ENCODE peak calls at places on chromosomes 2 and 18, in five cellular contexts. One of them, this sample, is unnamed.

GRCh38 chr2:197306691-197307030 is 3.9 kb downstream of the ANKRD44 start:
- DNase-seq in progenitor cell of endocrine pancreas: no peak
- DNase-seq in H1: no peak
- DNase-seq in choroid plexus epithelial cell: no peak
- DNase-seq in AG09319: no peak
- DNase-seq in this sample: no peak

GRCh38 chr2:71620851-71621251 is 167.5 kb downstream of the DYSF start:
- DNase-seq in AG09319: no peak
- DNase-seq in progenitor cell of endocrine pancreas: no peak
- DNase-seq in H1: peak
- DNase-seq in choroid plexus epithelial cell: no peak
- DNase-seq in this sample: no peak

GRCh38 chr2:68732036-68732435 is 2.6 kb upstream of the ARHGAP25 start:
- DNase-seq in choroid plexus epithelial cell: no peak
- DNase-seq in AG09319: no peak
- DNase-seq in progenitor cell of endocrine pancreas: no peak
- DNase-seq in H1: no peak
- DNase-seq in this sample: no peak

GRCh38 chr2:222504191-222504590 is 79.8 kb downstream of the SGPP2 start:
- DNase-seq in H1: no peak
- DNase-seq in choroid plexus epithelial cell: no peak
- DNase-seq in AG09319: no peak
- DNase-seq in progenitor cell of endocrine pancreas: no peak
- DNase-seq in this sample: no peak

GRCh38 chr18:13136689-13137040 is 81.9 kb upstream of the LDLRAD4 start:
- DNase-seq in H1: peak
- DNase-seq in AG09319: no peak
- DNase-seq in choroid plexus epithelial cell: no peak
- DNase-seq in progenitor cell of endocrine pancreas: no peak
- DNase-seq in this sample: no peak

GRCh38 chr2:26455801-26456700 is 21.9 kb downstream of the OTOF start:
- DNase-seq in H1: peak
- DNase-seq in progenitor cell of endocrine pancreas: no peak
- DNase-seq in choroid plexus epithelial cell: no peak
- DNase-seq in AG09319: no peak
- DNase-seq in this sample: no peak

GRCh38 chr18:55343396-55344073 is 244.5 kb downstream of the TCF4 start:
- DNase-seq in choroid plexus epithelial cell: peak
- DNase-seq in progenitor cell of endocrine pancreas: no peak
- DNase-seq in AG09319: no peak
- DNase-seq in H1: no peak
- DNase-seq in this sample: no peak

GRCh38 chr2:215657844-215658243 is 222.0 kb upstream of the FN1 start:
- DNase-seq in choroid plexus epithelial cell: peak
- DNase-seq in H1: no peak
- DNase-seq in progenitor cell of endocrine pancreas: no peak
- DNase-seq in AG09319: peak
- DNase-seq in this sample: no peak

GRCh38 chr2:31069926-31070325 is 68.3 kb downstream of the GALNT14 start:
- DNase-seq in choroid plexus epithelial cell: no peak
- DNase-seq in progenitor cell of endocrine pancreas: no peak
- DNase-seq in H1: no peak
- DNase-seq in AG09319: no peak
- DNase-seq in this sample: no peak

GRCh38 chr18:76801567-76802505 is 20.5 kb upstream of the ZNF236 start:
- DNase-seq in choroid plexus epithelial cell: peak
- DNase-seq in AG09319: no peak
- DNase-seq in progenitor cell of endocrine pancreas: peak
- DNase-seq in H1: peak
- DNase-seq in this sample: peak

GRCh38 chr2:238642973-238643372 is 204.9 kb upstream of the TWIST2 start:
- DNase-seq in H1: peak
- DNase-seq in choroid plexus epithelial cell: no peak
- DNase-seq in progenitor cell of endocrine pancreas: no peak
- DNase-seq in AG09319: no peak
- DNase-seq in this sample: no peak

GRCh38 chr2:200851398-200852248 is 12.8 kb downstream of the CLK1 start:
- DNase-seq in AG09319: no peak
- DNase-seq in progenitor cell of endocrine pancreas: no peak
- DNase-seq in H1: no peak
- DNase-seq in choroid plexus epithelial cell: no peak
- DNase-seq in this sample: no peak

GRCh38 chr2:159595410-159596046 is 20.8 kb downstream of the BAZ2B start:
- DNase-seq in progenitor cell of endocrine pancreas: no peak
- DNase-seq in AG09319: no peak
- DNase-seq in choroid plexus epithelial cell: no peak
- DNase-seq in H1: no peak
- DNase-seq in this sample: no peak

GRCh38 chr2:32008811-32009478 is 1.9 kb downstream of the MEMO1 start:
- DNase-seq in choroid plexus epithelial cell: peak
- DNase-seq in H1: no peak
- DNase-seq in AG09319: no peak
- DNase-seq in progenitor cell of endocrine pancreas: no peak
- DNase-seq in this sample: no peak

GRCh38 chr2:5592906-5593305 is 99.3 kb upstream of the SOX11 start:
- DNase-seq in choroid plexus epithelial cell: peak
- DNase-seq in H1: no peak
- DNase-seq in progenitor cell of endocrine pancreas: no peak
- DNase-seq in AG09319: no peak
- DNase-seq in this sample: no peak

GRCh38 chr2:8427211-8427610 is 254.6 kb upstream of the ID2 start:
- DNase-seq in AG09319: no peak
- DNase-seq in choroid plexus epithelial cell: no peak
- DNase-seq in H1: no peak
- DNase-seq in progenitor cell of endocrine pancreas: no peak
- DNase-seq in this sample: no peak

GRCh38 chr2:25341031-25341727 is 546 bp downstream of the DNMT3A start:
- DNase-seq in H1: no peak
- DNase-seq in choroid plexus epithelial cell: no peak
- DNase-seq in progenitor cell of endocrine pancreas: no peak
- DNase-seq in AG09319: no peak
- DNase-seq in this sample: no peak

GRCh38 chr2:32061973-32062861 is 1.1 kb upstream of the SPAST start:
- DNase-seq in choroid plexus epithelial cell: peak
- DNase-seq in H1: peak
- DNase-seq in progenitor cell of endocrine pancreas: no peak
- DNase-seq in AG09319: no peak
- DNase-seq in this sample: no peak

GRCh38 chr2:96114546-96114902 is 1.8 kb downstream of the ADRA2B start:
- DNase-seq in progenitor cell of endocrine pancreas: no peak
- DNase-seq in AG09319: no peak
- DNase-seq in choroid plexus epithelial cell: no peak
- DNase-seq in H1: no peak
- DNase-seq in this sample: no peak

GRCh38 chr2:187590175-187590574 is 35.9 kb upstream of the TFPI start:
- DNase-seq in AG09319: no peak
- DNase-seq in H1: no peak
- DNase-seq in progenitor cell of endocrine pancreas: no peak
- DNase-seq in choroid plexus epithelial cell: no peak
- DNase-seq in this sample: no peak

GRCh38 chr2:204550738-204551137 is 5.5 kb downstream of the PARD3B start:
- DNase-seq in AG09319: peak
- DNase-seq in progenitor cell of endocrine pancreas: no peak
- DNase-seq in H1: no peak
- DNase-seq in choroid plexus epithelial cell: peak
- DNase-seq in this sample: no peak

GRCh38 chr18:54127759-54128378 is 96.6 kb downstream of the MBD2 start:
- DNase-seq in AG09319: no peak
- DNase-seq in H1: peak
- DNase-seq in choroid plexus epithelial cell: peak
- DNase-seq in progenitor cell of endocrine pancreas: no peak
- DNase-seq in this sample: no peak

DNA sequence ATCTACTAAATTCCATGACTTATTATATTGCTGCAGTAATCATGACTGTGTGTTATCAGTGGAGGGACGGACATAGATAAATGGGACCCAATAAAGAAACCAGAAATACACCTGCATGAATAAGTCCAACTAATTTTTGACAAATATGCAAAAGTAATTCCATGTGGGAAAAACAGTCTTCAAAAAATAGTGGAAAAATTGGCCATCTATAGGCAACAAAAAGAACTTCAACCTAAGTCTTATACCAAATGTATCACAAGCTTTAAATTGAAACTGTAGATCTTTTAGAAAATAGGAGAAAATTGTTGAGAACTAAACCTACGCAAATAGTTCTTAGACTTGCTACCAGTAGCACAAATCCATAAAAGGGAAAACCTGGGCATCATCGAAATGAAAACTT is 376.2 kb downstream of the NCKAP5 start:
- DNase-seq in H1: no peak
- DNase-seq in choroid plexus epithelial cell: no peak
- DNase-seq in AG09319: no peak
- DNase-seq in progenitor cell of endocrine pancreas: no peak
- DNase-seq in this sample: no peak
- TF ChIP-seq CTCF in H1: no peak
- TF ChIP-seq CTCF in choroid plexus epithelial cell: no peak
- TF ChIP-seq CTCF in AG09319: no peak
- TF ChIP-seq CTCF in progenitor cell of endocrine pancreas: peak
- TF ChIP-seq CTCF in this sample: no peak

DNA sequence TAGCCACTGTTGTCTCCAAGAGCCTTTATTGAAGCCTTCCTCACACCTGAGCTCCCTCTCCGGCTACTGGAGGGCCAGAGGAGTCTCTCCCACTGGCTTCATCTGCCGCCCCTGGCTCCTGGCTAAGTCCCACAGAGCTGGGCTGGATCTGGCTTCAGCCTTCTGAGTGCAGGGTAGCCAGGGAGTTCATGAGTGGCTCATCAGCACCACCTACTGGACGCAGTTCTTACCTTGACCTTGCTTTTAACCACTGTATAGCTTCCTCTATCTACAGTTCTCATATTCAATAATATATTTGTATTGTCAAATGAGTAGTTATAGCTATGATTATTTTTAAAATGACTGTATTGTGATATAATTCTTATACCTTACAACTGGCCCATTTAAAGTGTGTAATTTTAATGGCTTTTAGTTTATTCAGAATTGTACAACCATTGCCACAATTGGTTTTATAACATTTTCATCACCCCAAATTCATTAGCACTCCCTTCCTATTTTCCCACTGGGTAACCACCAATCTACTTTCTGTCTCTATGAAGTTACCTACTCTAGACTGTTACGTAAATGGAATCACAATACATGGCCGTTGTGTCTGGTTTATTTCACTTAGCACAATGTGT is 17.7 kb downstream of the CNDP1 start:
- DNase-seq in H1: peak
- DNase-seq in progenitor cell of endocrine pancreas: peak
- DNase-seq in AG09319: peak
- DNase-seq in choroid plexus epithelial cell: peak
- DNase-seq in this sample: peak
- TF ChIP-seq CTCF in H1: peak
- TF ChIP-seq CTCF in progenitor cell of endocrine pancreas: peak
- TF ChIP-seq CTCF in AG09319: peak
- TF ChIP-seq CTCF in choroid plexus epithelial cell: peak
- TF ChIP-seq CTCF in this sample: peak

GRCh38 chr2:232887171-232887850 is 17.2 kb downstream of the SNORC start:
- DNase-seq in progenitor cell of endocrine pancreas: no peak
- DNase-seq in choroid plexus epithelial cell: peak
- DNase-seq in H1: no peak
- DNase-seq in AG09319: no peak
- DNase-seq in this sample: no peak
- TF ChIP-seq CTCF in progenitor cell of endocrine pancreas: no peak
- TF ChIP-seq CTCF in choroid plexus epithelial cell: peak
- TF ChIP-seq CTCF in H1: peak
- TF ChIP-seq CTCF in AG09319: peak
- TF ChIP-seq CTCF in this sample: no peak

DNA sequence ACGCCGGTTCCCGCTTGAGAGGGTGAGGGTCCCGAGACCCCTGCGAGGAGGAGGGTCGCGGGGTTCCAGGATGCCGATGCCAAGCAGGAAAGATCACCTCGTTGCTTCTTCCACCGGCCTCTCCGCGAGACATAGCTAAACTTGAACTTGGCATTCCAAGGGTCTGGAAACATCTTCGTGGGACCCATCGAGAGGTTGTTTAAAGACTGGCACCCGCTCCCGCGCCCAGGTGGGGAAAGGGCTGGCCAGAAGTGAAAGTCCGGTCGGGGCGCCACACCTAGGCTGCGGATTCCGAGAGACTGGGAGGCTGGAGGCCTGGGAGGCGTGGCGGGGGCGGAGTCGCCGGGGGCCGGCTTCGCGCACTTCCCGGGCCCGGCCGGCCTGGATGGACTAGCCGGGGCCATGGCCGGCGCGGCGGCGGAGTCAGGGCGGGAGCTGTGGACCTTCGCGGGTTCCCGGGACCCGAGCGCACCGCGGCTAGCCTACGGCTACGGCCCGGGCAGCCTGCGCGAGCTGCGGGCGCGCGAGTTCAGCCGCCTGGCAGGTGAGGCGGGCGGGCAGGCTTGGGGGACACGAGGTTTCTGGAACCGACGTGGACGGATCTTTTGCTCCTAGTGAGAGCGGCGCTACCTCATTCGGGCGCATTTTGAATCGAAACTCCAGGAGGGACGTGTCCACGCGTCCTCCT is at the start of gene MOCOS:
- DNase-seq in progenitor cell of endocrine pancreas: peak
- DNase-seq in choroid plexus epithelial cell: peak
- DNase-seq in AG09319: no peak
- DNase-seq in H1: peak
- DNase-seq in this sample: peak
- TF ChIP-seq CTCF in progenitor cell of endocrine pancreas: no peak
- TF ChIP-seq CTCF in choroid plexus epithelial cell: no peak
- TF ChIP-seq CTCF in AG09319: no peak
- TF ChIP-seq CTCF in H1: no peak
- TF ChIP-seq CTCF in this sample: no peak

DNA sequence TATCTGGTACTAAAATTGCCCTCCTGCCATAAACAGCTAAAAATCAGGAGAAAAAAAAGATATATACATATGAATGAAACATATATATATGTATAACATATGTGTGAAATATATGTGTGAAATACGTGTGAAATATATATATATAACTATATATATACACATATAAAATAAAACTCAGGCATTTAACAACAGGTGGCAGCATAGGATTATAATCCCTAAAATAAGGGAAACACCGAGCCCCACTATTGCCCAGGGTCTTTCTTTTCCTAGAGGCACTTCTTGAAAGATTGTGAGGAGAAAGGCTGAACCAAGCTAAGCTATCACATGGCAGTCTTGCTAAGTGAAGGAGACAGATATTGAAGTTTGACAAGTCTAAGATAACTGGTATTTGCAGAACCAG is 65.9 kb upstream of the CYTIP start:
- DNase-seq in H1: no peak
- DNase-seq in AG09319: no peak
- DNase-seq in progenitor cell of endocrine pancreas: no peak
- DNase-seq in choroid plexus epithelial cell: no peak
- DNase-seq in this sample: no peak
- TF ChIP-seq CTCF in H1: no peak
- TF ChIP-seq CTCF in AG09319: no peak
- TF ChIP-seq CTCF in progenitor cell of endocrine pancreas: no peak
- TF ChIP-seq CTCF in choroid plexus epithelial cell: no peak
- TF ChIP-seq CTCF in this sample: no peak

GRCh38 chr2:104402825-104403224 is 451.1 kb upstream of the POU3F3 start:
- DNase-seq in progenitor cell of endocrine pancreas: no peak
- DNase-seq in AG09319: no peak
- DNase-seq in choroid plexus epithelial cell: no peak
- DNase-seq in H1: no peak
- DNase-seq in this sample: no peak
- TF ChIP-seq CTCF in progenitor cell of endocrine pancreas: no peak
- TF ChIP-seq CTCF in AG09319: no peak
- TF ChIP-seq CTCF in choroid plexus epithelial cell: no peak
- TF ChIP-seq CTCF in H1: no peak
- TF ChIP-seq CTCF in this sample: no peak

This sample was measured in natural killer cell.